ENCODE peak calls at places on chromosomes 3 and 15, in six cellular contexts. One of them, this sample, is unnamed.

GRCh38 chr3:97996988-97997387 is 24.8 kb upstream of the RIOX2 start:
- DNase-seq in cardiac fibroblast: no peak
- DNase-seq in epithelial cell of esophagus: no peak
- DNase-seq in nephron progenitor cell: no peak
- DNase-seq in mesothelial cell of epicardium: no peak
- DNase-seq in HFFc6: no peak
- DNase-seq in this sample: no peak

GRCh38 chr3:149224736-149225594 is 3.3 kb upstream of the CP start:
- DNase-seq in cardiac fibroblast: peak
- DNase-seq in epithelial cell of esophagus: peak
- DNase-seq in nephron progenitor cell: no peak
- DNase-seq in mesothelial cell of epicardium: no peak
- DNase-seq in HFFc6: peak
- DNase-seq in this sample: peak

GRCh38 chr3:101351834-101352233 is 31.5 kb upstream of the IMPG2 start:
- DNase-seq in cardiac fibroblast: peak
- DNase-seq in epithelial cell of esophagus: no peak
- DNase-seq in nephron progenitor cell: no peak
- DNase-seq in mesothelial cell of epicardium: no peak
- DNase-seq in HFFc6: peak
- DNase-seq in this sample: peak

GRCh38 chr3:130656627-130657026 is 90.0 kb downstream of the PIK3R4 start:
- DNase-seq in cardiac fibroblast: no peak
- DNase-seq in epithelial cell of esophagus: no peak
- DNase-seq in nephron progenitor cell: no peak
- DNase-seq in mesothelial cell of epicardium: no peak
- DNase-seq in HFFc6: no peak
- DNase-seq in this sample: no peak

GRCh38 chr3:124653071-124653470 is 77.2 kb upstream of the UMPS start:
- DNase-seq in cardiac fibroblast: no peak
- DNase-seq in epithelial cell of esophagus: no peak
- DNase-seq in nephron progenitor cell: no peak
- DNase-seq in mesothelial cell of epicardium: no peak
- DNase-seq in HFFc6: no peak
- DNase-seq in this sample: no peak

GRCh38 chr3:72744330-72744729 is 103.9 kb downstream of the SHQ1 start:
- DNase-seq in cardiac fibroblast: no peak
- DNase-seq in epithelial cell of esophagus: no peak
- DNase-seq in nephron progenitor cell: no peak
- DNase-seq in mesothelial cell of epicardium: no peak
- DNase-seq in HFFc6: no peak
- DNase-seq in this sample: no peak

GRCh38 chr15:96392380-96393208 is 62.1 kb downstream of the NR2F2 start:
- DNase-seq in cardiac fibroblast: no peak
- DNase-seq in epithelial cell of esophagus: no peak
- DNase-seq in nephron progenitor cell: no peak
- DNase-seq in mesothelial cell of epicardium: no peak
- DNase-seq in HFFc6: no peak
- DNase-seq in this sample: no peak

GRCh38 chr3:67034371-67034770 is 36.3 kb downstream of the KBTBD8 start:
- DNase-seq in cardiac fibroblast: no peak
- DNase-seq in epithelial cell of esophagus: no peak
- DNase-seq in nephron progenitor cell: no peak
- DNase-seq in mesothelial cell of epicardium: no peak
- DNase-seq in HFFc6: no peak
- DNase-seq in this sample: no peak

GRCh38 chr3:39101022-39101689 is 6.3 kb downstream of the GORASP1 start:
- DNase-seq in cardiac fibroblast: peak
- DNase-seq in epithelial cell of esophagus: peak
- DNase-seq in nephron progenitor cell: peak
- DNase-seq in mesothelial cell of epicardium: no peak
- DNase-seq in HFFc6: peak
- DNase-seq in this sample: peak

GRCh38 chr3:31762016-31762764 is 218.9 kb downstream of the OSBPL10 start:
- DNase-seq in cardiac fibroblast: peak
- DNase-seq in epithelial cell of esophagus: no peak
- DNase-seq in nephron progenitor cell: no peak
- DNase-seq in mesothelial cell of epicardium: no peak
- DNase-seq in HFFc6: no peak
- DNase-seq in this sample: no peak

GRCh38 chr15:78311292-78311691 is 11.9 kb upstream of the SKIC8 start:
- DNase-seq in cardiac fibroblast: no peak
- DNase-seq in epithelial cell of esophagus: no peak
- DNase-seq in nephron progenitor cell: no peak
- DNase-seq in mesothelial cell of epicardium: no peak
- DNase-seq in HFFc6: no peak
- DNase-seq in this sample: no peak

GRCh38 chr15:70152070-70152480 is 54.4 kb upstream of the TLE3 start:
- DNase-seq in cardiac fibroblast: peak
- DNase-seq in epithelial cell of esophagus: peak
- DNase-seq in nephron progenitor cell: no peak
- DNase-seq in mesothelial cell of epicardium: no peak
- DNase-seq in HFFc6: no peak
- DNase-seq in this sample: no peak

GRCh38 chr15:69032703-69033373 is 18.3 kb downstream of the NOX5 start:
- DNase-seq in cardiac fibroblast: no peak
- DNase-seq in epithelial cell of esophagus: no peak
- DNase-seq in nephron progenitor cell: no peak
- DNase-seq in mesothelial cell of epicardium: no peak
- DNase-seq in HFFc6: no peak
- DNase-seq in this sample: no peak

GRCh38 chr3:102129774-102130608 is 280.7 kb downstream of the NFKBIZ start:
- DNase-seq in cardiac fibroblast: peak
- DNase-seq in epithelial cell of esophagus: peak
- DNase-seq in nephron progenitor cell: no peak
- DNase-seq in mesothelial cell of epicardium: no peak
- DNase-seq in HFFc6: peak
- DNase-seq in this sample: peak

GRCh38 chr3:23203651-23204111 is 554 bp downstream of the UBE2E2 start:
- DNase-seq in cardiac fibroblast: peak
- DNase-seq in epithelial cell of esophagus: peak
- DNase-seq in nephron progenitor cell: peak
- DNase-seq in mesothelial cell of epicardium: no peak
- DNase-seq in HFFc6: no peak
- DNase-seq in this sample: peak

GRCh38 chr3:1578105-1578833 is 485.4 kb downstream of the CNTN6 start:
- DNase-seq in cardiac fibroblast: no peak
- DNase-seq in epithelial cell of esophagus: no peak
- DNase-seq in nephron progenitor cell: no peak
- DNase-seq in mesothelial cell of epicardium: no peak
- DNase-seq in HFFc6: no peak
- DNase-seq in this sample: peak

GRCh38 chr15:52362497-52362896 is 66.9 kb upstream of the MYO5C start:
- DNase-seq in cardiac fibroblast: peak
- DNase-seq in epithelial cell of esophagus: peak
- DNase-seq in nephron progenitor cell: no peak
- DNase-seq in mesothelial cell of epicardium: no peak
- DNase-seq in HFFc6: peak
- DNase-seq in this sample: peak

GRCh38 chr15:52360229-52361203 is 64.9 kb upstream of the MYO5C start:
- DNase-seq in cardiac fibroblast: no peak
- DNase-seq in epithelial cell of esophagus: no peak
- DNase-seq in nephron progenitor cell: no peak
- DNase-seq in mesothelial cell of epicardium: no peak
- DNase-seq in HFFc6: no peak
- DNase-seq in this sample: no peak

GRCh38 chr15:52361975-52362494 is 66.4 kb upstream of the MYO5C start:
- DNase-seq in cardiac fibroblast: no peak
- DNase-seq in epithelial cell of esophagus: no peak
- DNase-seq in nephron progenitor cell: no peak
- DNase-seq in mesothelial cell of epicardium: no peak
- DNase-seq in HFFc6: no peak
- DNase-seq in this sample: no peak

GRCh38 chr15:52357949-52358348 is 62.3 kb upstream of the MYO5C start:
- DNase-seq in cardiac fibroblast: no peak
- DNase-seq in epithelial cell of esophagus: no peak
- DNase-seq in nephron progenitor cell: no peak
- DNase-seq in mesothelial cell of epicardium: no peak
- DNase-seq in HFFc6: no peak
- DNase-seq in this sample: no peak
- TF ChIP-seq CTCF in cardiac fibroblast: no peak
- TF ChIP-seq CTCF in epithelial cell of esophagus: no peak
- TF ChIP-seq CTCF in nephron progenitor cell: no peak
- TF ChIP-seq CTCF in mesothelial cell of epicardium: no peak
- TF ChIP-seq CTCF in HFFc6: no peak
- TF ChIP-seq CTCF in this sample: no peak

DNA sequence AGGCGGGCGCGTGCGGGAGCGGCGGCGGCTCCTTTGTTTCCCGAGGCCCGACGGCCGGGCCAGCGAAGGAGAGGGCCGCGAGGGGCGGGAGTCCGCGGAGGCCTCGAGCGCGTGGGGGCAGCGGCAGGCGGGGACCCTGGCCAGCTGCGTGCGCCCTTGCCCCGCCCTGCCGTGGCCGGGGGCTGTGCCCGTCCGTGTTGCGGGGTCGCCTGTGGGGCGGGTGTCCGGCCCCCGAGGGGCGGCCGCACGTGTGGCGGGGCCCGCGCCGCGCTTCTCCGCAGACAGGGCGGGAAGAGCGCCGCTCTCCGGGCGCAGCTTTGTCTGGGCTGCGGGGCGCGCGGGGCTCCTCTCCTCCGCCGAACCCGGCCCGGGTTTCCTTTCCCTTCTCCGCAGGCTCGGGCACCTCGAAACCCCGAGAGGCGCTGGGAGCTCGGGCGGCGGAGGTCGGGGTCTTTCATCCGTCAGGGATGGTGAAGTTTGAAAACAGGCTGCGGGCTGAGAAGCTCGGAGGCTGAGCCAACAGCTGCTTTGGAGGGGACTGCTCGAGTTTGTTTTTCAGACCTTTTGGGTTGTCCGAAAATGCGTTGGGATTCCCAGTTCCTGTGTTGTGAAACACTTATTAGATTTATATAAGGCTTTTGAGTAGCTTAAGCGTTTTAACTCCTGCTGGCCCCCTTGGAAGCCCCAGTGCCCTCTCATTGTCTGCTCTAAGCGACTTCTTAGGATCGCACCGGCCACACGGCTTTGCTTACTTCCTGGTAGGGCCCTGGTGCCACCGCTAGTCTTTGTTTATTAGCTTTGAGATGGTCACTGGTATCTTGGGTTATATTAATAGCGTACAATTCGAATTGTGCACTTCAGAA is 817 bp downstream of the USP3 start:
- DNase-seq in cardiac fibroblast: peak
- DNase-seq in epithelial cell of esophagus: peak
- DNase-seq in nephron progenitor cell: peak
- DNase-seq in mesothelial cell of epicardium: peak
- DNase-seq in HFFc6: peak
- DNase-seq in this sample: peak
- TF ChIP-seq CTCF in cardiac fibroblast: peak
- TF ChIP-seq CTCF in epithelial cell of esophagus: peak
- TF ChIP-seq CTCF in nephron progenitor cell: no peak
- TF ChIP-seq CTCF in mesothelial cell of epicardium: no peak
- TF ChIP-seq CTCF in HFFc6: peak
- TF ChIP-seq CTCF in this sample: no peak

GRCh38 chr3:53243165-53243564 is 12.7 kb downstream of the TKT start:
- DNase-seq in cardiac fibroblast: peak
- DNase-seq in epithelial cell of esophagus: peak
- DNase-seq in nephron progenitor cell: peak
- DNase-seq in mesothelial cell of epicardium: no peak
- DNase-seq in HFFc6: peak
- DNase-seq in this sample: peak
- TF ChIP-seq CTCF in cardiac fibroblast: no peak
- TF ChIP-seq CTCF in epithelial cell of esophagus: no peak
- TF ChIP-seq CTCF in nephron progenitor cell: no peak
- TF ChIP-seq CTCF in mesothelial cell of epicardium: no peak
- TF ChIP-seq CTCF in HFFc6: no peak
- TF ChIP-seq CTCF in this sample: no peak

GRCh38 chr3:65334045-65334665 is 646.4 kb upstream of the ADAMTS9 start:
- DNase-seq in cardiac fibroblast: peak
- DNase-seq in epithelial cell of esophagus: no peak
- DNase-seq in nephron progenitor cell: no peak
- DNase-seq in mesothelial cell of epicardium: no peak
- DNase-seq in HFFc6: no peak
- DNase-seq in this sample: no peak
- TF ChIP-seq CTCF in cardiac fibroblast: peak
- TF ChIP-seq CTCF in epithelial cell of esophagus: peak
- TF ChIP-seq CTCF in nephron progenitor cell: no peak
- TF ChIP-seq CTCF in mesothelial cell of epicardium: no peak
- TF ChIP-seq CTCF in HFFc6: peak
- TF ChIP-seq CTCF in this sample: no peak

DNA sequence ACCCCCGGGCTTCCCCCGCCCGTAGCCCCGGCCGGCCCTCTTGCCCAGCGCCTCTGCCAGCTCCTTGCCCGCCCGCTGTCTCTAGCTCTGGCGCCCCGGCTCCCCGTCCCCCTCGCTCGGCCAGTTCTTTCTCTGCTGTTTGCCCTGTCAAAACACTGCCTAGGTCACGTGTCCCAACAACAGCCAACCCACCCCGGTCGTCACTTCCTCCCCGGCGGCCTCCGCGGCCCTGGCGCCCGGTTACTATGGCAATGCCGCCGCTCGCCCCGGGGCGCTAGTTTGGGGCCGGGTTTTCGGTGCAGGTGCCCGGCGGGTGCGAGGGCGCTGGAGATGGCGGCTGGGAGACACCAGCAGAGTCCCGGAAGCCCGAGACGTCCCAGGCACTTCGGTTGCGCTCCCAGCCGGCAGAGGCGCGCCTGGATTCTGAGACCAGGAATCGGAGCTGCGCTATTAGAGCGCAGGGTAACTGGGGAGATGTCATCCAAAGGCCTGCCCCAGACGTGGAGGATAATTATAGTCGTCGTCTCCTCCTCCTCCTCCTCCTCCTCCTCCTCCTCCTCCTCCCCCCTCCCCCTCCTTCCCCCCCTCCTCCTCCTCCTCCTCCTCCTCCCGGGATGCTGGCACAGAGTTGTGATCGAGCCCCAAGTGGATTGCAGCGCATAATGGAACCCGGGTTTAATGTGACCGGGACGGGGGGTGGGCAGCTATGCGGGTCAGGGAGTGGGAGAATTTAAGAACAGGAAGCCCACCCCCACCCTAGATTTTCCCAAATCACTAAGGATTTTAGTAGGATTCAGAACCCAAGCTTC is at the start of gene ATOSA:
- DNase-seq in cardiac fibroblast: peak
- DNase-seq in epithelial cell of esophagus: peak
- DNase-seq in nephron progenitor cell: peak
- DNase-seq in mesothelial cell of epicardium: peak
- DNase-seq in HFFc6: peak
- DNase-seq in this sample: peak
- TF ChIP-seq CTCF in cardiac fibroblast: peak
- TF ChIP-seq CTCF in epithelial cell of esophagus: no peak
- TF ChIP-seq CTCF in nephron progenitor cell: no peak
- TF ChIP-seq CTCF in mesothelial cell of epicardium: no peak
- TF ChIP-seq CTCF in HFFc6: no peak
- TF ChIP-seq CTCF in this sample: no peak

GRCh38 chr15:31974855-31975421 is 55.4 kb upstream of the CHRNA7 start:
- DNase-seq in cardiac fibroblast: peak
- DNase-seq in epithelial cell of esophagus: no peak
- DNase-seq in nephron progenitor cell: peak
- DNase-seq in mesothelial cell of epicardium: no peak
- DNase-seq in HFFc6: no peak
- DNase-seq in this sample: peak
- TF ChIP-seq CTCF in cardiac fibroblast: peak
- TF ChIP-seq CTCF in epithelial cell of esophagus: peak
- TF ChIP-seq CTCF in nephron progenitor cell: peak
- TF ChIP-seq CTCF in mesothelial cell of epicardium: peak
- TF ChIP-seq CTCF in HFFc6: peak
- TF ChIP-seq CTCF in this sample: peak

DNA sequence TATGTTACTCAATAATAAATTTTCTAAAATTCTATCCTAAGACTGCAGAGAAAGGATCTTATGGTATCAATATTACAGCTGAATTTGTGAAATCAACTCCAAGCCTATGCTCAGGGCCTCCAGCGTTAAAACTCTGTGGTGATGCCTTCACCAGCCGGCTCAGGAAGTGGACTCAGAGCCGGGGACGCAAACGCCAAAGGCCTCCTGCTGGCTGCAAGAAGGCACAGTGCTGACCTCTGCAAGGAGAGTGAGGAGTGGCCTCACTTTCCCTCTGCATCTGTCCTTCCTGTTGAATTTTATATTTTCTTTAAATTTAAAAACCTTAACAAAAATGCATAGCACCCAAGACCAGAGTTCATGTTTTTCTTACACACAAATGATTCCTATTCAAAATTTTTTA is 48.5 kb downstream of the HERC2 start:
- DNase-seq in cardiac fibroblast: peak
- DNase-seq in epithelial cell of esophagus: no peak
- DNase-seq in nephron progenitor cell: peak
- DNase-seq in mesothelial cell of epicardium: no peak
- DNase-seq in HFFc6: no peak
- DNase-seq in this sample: no peak
- TF ChIP-seq CTCF in cardiac fibroblast: peak
- TF ChIP-seq CTCF in epithelial cell of esophagus: peak
- TF ChIP-seq CTCF in nephron progenitor cell: peak
- TF ChIP-seq CTCF in mesothelial cell of epicardium: no peak
- TF ChIP-seq CTCF in HFFc6: no peak
- TF ChIP-seq CTCF in this sample: no peak

This sample was measured in MCF 10A.